ENCODE peak calls at places on chromosomes 13 and 19, in eight cellular contexts. D, A, H, P, J, O, Z and T are unnamed samples.

GRCh38 chr19:9431475-9431874 is 3.9 kb downstream of the ZNF266 start:
- DNase-seq in D (no peak), A (no peak), H (peak), P (peak), J (peak), O (no peak), Z (no peak), T (peak)

GRCh38 chr19:27905074-27905473 is 1307.9 kb downstream of the UQCRFS1 start:
- DNase-seq in D (no peak), A (no peak), H (no peak), P (no peak), J (no peak), O (no peak), Z (no peak), T (no peak)

GRCh38 chr13:31588923-31589322 is 150.4 kb upstream of the RXFP2 start:
- DNase-seq in D (no peak), A (no peak), H (no peak), P (no peak), J (no peak), O (no peak), Z (no peak), T (no peak)

GRCh38 chr19:29680447-29680846 is 15.2 kb downstream of the PLEKHF1 start:
- DNase-seq in D (no peak), A (no peak), H (peak), P (no peak), J (no peak), O (no peak), Z (no peak), T (no peak)

GRCh38 chr13:45335397-45336024 is 5.5 kb downstream of the TPT1 start:
- DNase-seq in D (no peak), A (no peak), H (no peak), P (no peak), J (no peak), O (no peak), Z (no peak), T (no peak)

GRCh38 chr13:41007359-41008118 is 11.6 kb downstream of the ELF1 start:
- DNase-seq in D (no peak), A (no peak), H (no peak), P (peak), J (no peak), O (no peak), Z (no peak), T (no peak)

GRCh38 chr13:51148952-51149573 is 38.0 kb upstream of the C13orf42 start:
- DNase-seq in D (peak), A (peak), H (peak), P (peak), J (no peak), O (no peak), Z (no peak), T (no peak)

GRCh38 chr13:80039000-80039399 is 301.9 kb downstream of the SPRY2 start:
- DNase-seq in D (no peak), A (no peak), H (no peak), P (no peak), J (no peak), O (no peak), Z (no peak), T (no peak)

GRCh38 chr13:55664178-55664577 is 1476.5 kb upstream of the PRR20A start:
- DNase-seq in D (no peak), A (no peak), H (no peak), P (no peak), J (no peak), O (no peak), Z (no peak), T (no peak)

GRCh38 chr19:45469835-45470146 is 2.0 kb downstream of the FOSB start:
- DNase-seq in D (no peak), A (no peak), H (no peak), P (no peak), J (no peak), O (no peak), Z (no peak), T (no peak)

GRCh38 chr19:45471116-45471865 is 3.5 kb downstream of the FOSB start:
- DNase-seq in D (no peak), A (no peak), H (no peak), P (no peak), J (no peak), O (no peak), Z (no peak), T (no peak)

GRCh38 chr19:45471866-45472556 is 4.2 kb downstream of the FOSB start:
- DNase-seq in D (no peak), A (no peak), H (no peak), P (no peak), J (no peak), O (no peak), Z (no peak), T (no peak)

GRCh38 chr19:45469132-45469834 is 1.5 kb downstream of the FOSB start:
- DNase-seq in D (peak), A (peak), H (peak), P (peak), J (peak), O (peak), Z (peak), T (peak)

DNA sequence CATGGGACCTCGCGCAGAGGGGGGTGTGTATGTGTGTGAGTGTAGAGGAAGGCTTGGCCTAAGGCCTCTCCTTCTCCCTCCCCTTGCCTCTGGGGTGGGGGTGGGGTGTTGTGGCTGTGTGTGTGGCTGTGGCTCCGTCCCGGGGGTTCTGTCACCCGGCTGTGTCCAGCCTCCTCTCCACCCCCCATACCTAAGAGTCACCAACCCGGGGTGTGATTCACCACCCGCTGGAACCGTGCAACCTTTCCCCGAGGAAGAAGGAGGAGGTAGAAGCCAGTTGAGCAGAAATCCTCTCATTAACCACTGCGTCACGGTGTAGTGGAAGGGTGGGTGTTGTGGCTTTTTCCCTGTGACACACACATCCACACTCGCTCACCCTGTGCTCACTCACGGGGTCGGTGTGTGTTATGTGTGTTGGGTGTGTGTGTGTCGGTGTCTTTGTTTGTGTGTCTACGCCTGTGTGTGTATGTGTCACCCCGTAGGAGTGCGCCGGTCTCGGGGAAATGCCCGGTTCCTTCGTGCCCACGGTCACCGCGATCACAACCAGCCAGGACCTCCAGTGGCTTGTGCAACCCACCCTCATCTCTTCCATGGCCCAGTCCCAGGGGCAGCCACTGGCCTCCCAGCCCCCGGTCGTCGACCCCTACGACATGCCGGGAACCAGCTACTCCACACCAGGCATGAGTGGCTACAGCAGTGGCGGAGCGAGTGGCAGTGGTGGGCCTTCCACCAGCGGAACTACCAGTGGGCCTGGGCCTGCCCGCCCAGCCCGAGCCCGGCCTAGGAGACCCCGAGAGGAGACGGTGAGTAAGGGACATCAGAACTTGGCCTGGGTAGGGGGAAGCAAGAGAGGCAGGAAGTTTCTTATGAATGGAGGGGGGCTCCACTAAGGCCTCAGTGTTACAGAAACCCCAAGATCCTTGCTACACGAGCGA is 2.6 kb downstream of the FOSB start:
- DNase-seq in D (peak), A (no peak), H (no peak), P (peak), J (peak), O (no peak), Z (no peak), T (no peak)
- H3K27ac ChIP-seq in D (peak), A (peak), H (peak), P (peak), J (peak), O (peak), Z (peak), T (peak)

GRCh38 chr19:2824129-2824528 is 4.5 kb downstream of the ZNF554 start:
- DNase-seq in D (no peak), A (no peak), H (no peak), P (no peak), J (no peak), O (no peak), Z (no peak), T (no peak)
- H3K27ac ChIP-seq in D (no peak), A (no peak), H (no peak), P (no peak), J (no peak), O (no peak), Z (no peak), T (no peak)

GRCh38 chr19:48714759-48715261 is 4.7 kb downstream of the MAMSTR start:
- DNase-seq in D (no peak), A (no peak), H (no peak), P (no peak), J (no peak), O (no peak), Z (no peak), T (no peak)

GRCh38 chr19:48715681-48716171 is 3.8 kb downstream of the MAMSTR start:
- DNase-seq in D (no peak), A (no peak), H (no peak), P (no peak), J (no peak), O (no peak), Z (peak), T (no peak)

GRCh38 chr19:48718711-48719231 is 754 bp downstream of the MAMSTR start:
- DNase-seq in D (no peak), A (no peak), H (no peak), P (no peak), J (no peak), O (no peak), Z (peak), T (no peak)

GRCh38 chr19:48715276-48715675 is 4.2 kb downstream of the MAMSTR start:
- DNase-seq in D (no peak), A (no peak), H (no peak), P (no peak), J (no peak), O (no peak), Z (peak), T (no peak)

GRCh38 chr19:48717059-48717395 is 2.5 kb downstream of the MAMSTR start:
- DNase-seq in D (no peak), A (no peak), H (no peak), P (no peak), J (no peak), O (no peak), Z (no peak), T (no peak)
- H3K27ac ChIP-seq in D (peak), A (no peak), H (peak), P (no peak), J (no peak), O (no peak), Z (peak), T (no peak)

DNA sequence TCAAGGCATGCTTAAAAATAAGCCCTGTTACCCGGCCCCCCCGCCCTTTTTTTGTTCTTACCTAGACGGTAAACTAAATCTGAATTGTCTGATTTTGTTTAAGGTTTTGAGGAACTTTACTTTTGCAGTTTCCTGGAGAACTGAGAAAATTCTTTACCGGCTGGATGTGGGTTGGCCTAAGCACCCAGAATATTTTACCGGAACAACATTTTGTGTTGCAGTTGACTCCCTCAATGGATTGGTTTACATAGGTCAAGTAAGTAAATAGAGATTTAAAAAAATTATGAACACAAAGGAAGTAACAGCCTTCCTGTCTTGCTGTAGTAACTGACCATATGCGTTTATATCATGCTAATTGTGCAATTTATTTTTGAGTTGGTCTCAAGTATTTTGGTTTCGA is 777 bp downstream of the NHLRC3 start:
- DNase-seq in D (no peak), A (no peak), H (no peak), P (no peak), J (no peak), O (no peak), Z (no peak), T (no peak)
- H3K27ac ChIP-seq in D (peak), A (no peak), H (no peak), P (no peak), J (peak), O (peak), Z (no peak), T (peak)

GRCh38 chr13:114231886-114232285 is 2.8 kb upstream of the CDC16 start:
- DNase-seq in D (no peak), A (no peak), H (no peak), P (no peak), J (no peak), O (no peak), Z (no peak), T (no peak)

GRCh38 chr13:114236224-114236623 is 1.5 kb downstream of the CDC16 start:
- DNase-seq in D (no peak), A (no peak), H (no peak), P (no peak), J (no peak), O (no peak), Z (no peak), T (no peak)

GRCh38 chr13:114235697-114236096 is 1.0 kb downstream of the CDC16 start:
- DNase-seq in D (no peak), A (no peak), H (no peak), P (peak), J (no peak), O (no peak), Z (no peak), T (no peak)

GRCh38 chr13:114234645-114235421 is at the start of gene CDC16:
- DNase-seq in D (peak), A (peak), H (peak), P (peak), J (peak), O (peak), Z (peak), T (peak)

DNA sequence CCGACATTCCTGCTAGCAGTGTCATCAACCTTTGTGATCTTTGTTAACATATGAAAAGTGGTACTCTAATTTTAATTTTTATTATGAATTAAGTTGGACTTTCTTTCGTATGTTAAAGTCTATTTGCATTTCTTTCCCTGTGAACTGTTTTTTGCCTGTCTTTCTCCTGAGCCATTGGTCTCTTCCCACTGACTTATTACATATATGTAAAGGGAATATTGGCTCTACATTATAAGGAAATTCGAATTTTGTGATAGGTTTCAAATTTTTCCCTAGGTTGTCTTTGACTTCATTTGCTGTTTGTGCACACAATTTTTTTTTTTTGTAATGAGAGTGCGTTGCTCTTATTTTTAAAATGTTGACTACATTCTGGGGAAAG is 442 bp upstream of the CDC16 start:
- DNase-seq in D (no peak), A (no peak), H (no peak), P (no peak), J (no peak), O (no peak), Z (no peak), T (no peak)
- H3K27ac ChIP-seq in D (peak), A (peak), H (peak), P (no peak), J (peak), O (peak), Z (peak), T (peak)

DNA sequence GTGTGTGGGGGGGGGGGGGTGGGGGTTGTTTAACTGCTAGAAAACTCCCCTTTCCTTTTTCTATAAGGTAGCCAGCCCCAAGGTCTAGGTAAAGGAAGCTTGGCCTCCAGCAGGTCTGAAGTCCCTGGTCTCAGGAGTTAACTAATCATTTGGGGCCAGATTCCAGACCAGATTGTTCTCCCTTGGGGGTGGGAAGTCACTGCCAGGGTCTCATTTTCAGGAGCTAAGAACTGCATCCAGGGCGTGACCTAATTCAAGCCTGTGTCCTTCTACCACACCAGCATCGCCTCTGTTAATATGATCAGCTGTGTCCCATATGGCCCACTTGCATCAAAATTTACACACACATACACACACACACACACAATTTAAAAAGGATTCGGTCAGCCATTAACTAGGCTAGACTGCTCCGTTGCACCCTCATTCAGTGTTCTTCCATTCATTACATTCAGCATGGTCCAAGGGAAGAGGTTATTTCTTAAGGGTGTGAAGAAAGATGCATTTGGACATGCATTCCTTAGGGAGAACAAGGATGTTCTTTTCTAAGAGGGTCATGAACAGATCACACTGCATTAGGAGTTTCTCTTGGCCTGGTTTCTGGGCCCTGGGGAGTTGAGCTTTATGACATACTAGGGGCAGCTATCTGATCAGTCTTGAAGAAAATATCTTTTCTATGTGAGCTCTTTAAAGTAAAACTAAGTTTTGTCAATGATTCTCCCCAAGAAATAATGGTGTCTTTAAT is 91.0 kb downstream of the FGF14 start:
- DNase-seq in D (no peak), A (no peak), H (no peak), P (no peak), J (no peak), O (no peak), Z (peak), T (no peak)
- H3K27ac ChIP-seq in D (peak), A (no peak), H (no peak), P (no peak), J (no peak), O (no peak), Z (peak), T (no peak)

DNA sequence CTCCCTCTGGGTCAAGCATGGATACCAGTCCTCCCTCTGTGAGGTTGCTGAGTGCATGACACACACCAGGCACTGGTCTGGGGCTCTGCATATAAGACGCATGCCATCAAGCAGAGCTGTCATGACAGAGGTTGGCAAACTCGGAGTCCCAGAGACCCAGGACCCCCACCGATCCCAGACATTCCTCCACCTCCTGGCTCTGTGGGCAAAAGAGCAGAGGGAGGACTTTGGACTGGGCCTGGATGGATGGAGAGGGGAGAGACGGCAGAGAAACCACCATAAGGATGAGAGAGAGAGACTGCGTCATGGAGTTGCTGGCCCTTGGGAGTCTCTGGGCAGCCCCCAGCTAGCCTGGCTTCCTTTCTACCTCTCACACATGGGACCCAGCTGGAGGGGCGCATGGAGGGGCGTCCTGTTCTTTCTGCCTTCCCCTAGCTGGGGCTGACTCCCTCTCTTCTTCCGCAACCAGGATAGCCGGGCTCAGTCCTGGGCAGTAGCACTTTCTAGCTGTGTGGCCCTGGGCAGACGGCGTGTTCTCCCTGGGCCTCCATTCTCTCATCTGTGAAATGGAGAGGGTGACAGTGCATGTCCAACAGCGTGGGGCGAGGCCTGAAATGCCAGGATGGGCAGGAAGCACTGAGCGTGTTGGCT is 1.6 kb downstream of the HPN start:
- DNase-seq in D (no peak), A (no peak), H (no peak), P (no peak), J (no peak), O (no peak), Z (peak), T (no peak)
- H3K27ac ChIP-seq in D (no peak), A (no peak), H (peak), P (no peak), J (no peak), O (no peak), Z (no peak), T (no peak)